ENCODE peak calls at places on chromosomes 5 and 9, in four cellular contexts. E, R, K and V are unnamed samples.

GRCh38 chr5:179452356-179453230 is 97.8 kb upstream of the RUFY1 start:
- DNase-seq in E (no peak), R (no peak), K (no peak), V (no peak)

GRCh38 chr9:23324511-23324910 is 501.5 kb downstream of the ELAVL2 start:
- DNase-seq in E (no peak), R (no peak), K (no peak), V (no peak)

GRCh38 chr9:83119873-83120272 is 56.9 kb upstream of the RASEF start:
- DNase-seq in E (no peak), R (no peak), K (no peak), V (no peak)

GRCh38 chr9:70411930-70412677 is 2.4 kb downstream of the KLF9 start:
- DNase-seq in E (peak; percentile 76), R (peak; percentile 77), K (peak; percentile 69), V (peak; percentile 87)

GRCh38 chr5:172059661-172060100 is 53.2 kb upstream of the FBXW11 start:
- DNase-seq in E (no peak), R (no peak), K (peak; percentile 35), V (no peak)

GRCh38 chr9:76150016-76150415 is 244.2 kb downstream of the RFK start:
- DNase-seq in E (no peak), R (no peak), K (no peak), V (no peak)

GRCh38 chr5:15116996-15117395 is 245.4 kb upstream of the ANKH start:
- DNase-seq in E (no peak), R (no peak), K (no peak), V (no peak)

GRCh38 chr9:93038918-93039317 is 19.6 kb upstream of the SUSD3 start:
- DNase-seq in E (no peak), R (no peak), K (no peak), V (no peak)

GRCh38 chr9:36991516-36992134 is 42.4 kb downstream of the PAX5 start:
- DNase-seq in E (no peak), R (no peak), K (peak; percentile 16), V (peak; percentile 24)

DNA sequence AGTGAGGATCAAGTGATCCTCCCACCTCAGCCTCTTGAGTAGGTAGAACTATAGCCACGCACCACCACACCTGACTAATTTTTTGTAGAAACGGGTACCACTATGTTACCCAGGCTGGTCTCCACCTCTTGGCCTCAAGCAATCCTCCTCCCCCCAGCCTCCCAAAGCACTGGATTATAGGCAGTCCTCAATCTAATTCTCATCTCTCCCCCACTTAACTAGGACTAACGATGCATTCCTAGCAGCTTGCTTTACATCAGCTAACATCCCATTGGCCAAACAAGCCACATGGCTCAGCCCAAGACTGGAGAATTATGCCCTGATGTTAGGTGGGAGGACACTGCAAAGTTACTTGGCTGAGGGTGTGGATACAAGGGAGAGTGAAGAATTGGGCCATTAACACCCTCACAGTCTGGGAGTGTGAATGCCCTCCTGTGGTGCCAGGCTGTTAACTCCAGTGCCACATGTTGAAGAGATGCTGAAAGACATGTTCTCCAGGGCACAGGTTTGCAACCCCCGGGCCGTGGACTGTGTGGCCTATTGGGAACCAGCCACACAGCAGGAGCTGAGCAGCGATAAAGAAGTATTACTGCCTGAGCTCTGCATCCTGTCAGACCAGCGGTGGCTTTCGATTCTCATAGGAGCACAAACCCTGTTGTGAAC is 5.3 kb upstream of the ZNF367 start:
- DNase-seq in E (no peak), R (no peak), K (no peak), V (no peak)
- H3K27ac ChIP-seq in E (no peak overlapping the region), R (peak overlapping the region; percentile 37), K (no peak overlapping the region), V (no peak overlapping the region)

DNA sequence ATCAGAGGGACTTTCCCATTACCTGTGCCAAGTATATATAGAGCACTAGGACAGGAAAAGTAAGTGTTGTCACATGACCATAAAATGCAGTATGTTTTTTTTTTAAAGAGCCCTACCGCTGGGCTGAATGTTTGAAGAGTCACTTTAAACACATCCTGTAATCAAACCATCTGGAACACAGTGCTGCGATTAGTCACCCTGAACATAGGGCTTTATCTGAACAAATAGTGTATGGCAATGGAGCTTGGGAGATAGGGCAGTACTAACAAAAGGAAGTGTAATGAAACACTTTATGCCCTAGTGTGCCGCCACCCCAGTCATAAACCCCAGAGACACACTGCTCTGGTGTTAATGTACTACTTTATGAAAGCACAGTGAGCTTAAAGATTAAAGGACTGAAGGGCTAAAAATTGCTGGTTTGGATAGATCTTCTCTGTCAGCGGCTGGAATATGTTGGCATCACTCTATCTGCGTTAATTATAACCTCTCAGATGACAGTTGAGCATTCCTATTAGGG is 90.4 kb downstream of the ZNF608 start:
- DNase-seq in E (peak; percentile 69), R (no peak), K (peak; percentile 97), V (peak; percentile 81)
- H3K4me1 ChIP-seq in E (peaks cover 84% of the 10 kb centered on the region), R (peaks cover 77% of the 10 kb centered on the region), K (peaks cover 65% of the 10 kb centered on the region), V (peaks cover 30% of the 10 kb centered on the region)

DNA sequence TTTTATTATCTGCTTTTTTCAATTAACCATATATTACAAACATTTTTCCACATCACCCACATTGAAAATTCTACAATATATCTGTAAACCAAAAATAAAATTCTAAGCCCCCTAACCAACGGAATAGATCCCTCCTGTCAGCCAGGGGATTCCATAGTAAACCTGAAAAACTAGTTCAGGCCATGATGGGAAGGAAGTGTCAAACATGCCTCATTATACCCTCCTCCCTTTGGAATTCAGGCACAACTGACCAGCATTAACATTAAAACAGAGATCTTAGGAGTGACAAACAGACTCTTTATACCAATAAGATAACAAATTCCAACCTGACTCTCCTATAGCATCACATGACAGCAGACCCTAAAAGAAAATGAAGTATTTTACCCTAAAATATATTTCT is 113.7 kb upstream of the DMRT1 start:
- DNase-seq in E (no peak), R (no peak), K (no peak), V (no peak)
- H3K27ac ChIP-seq in E (peak overlapping the region; percentile 37), R (peak overlapping the region; percentile 32), K (no peak overlapping the region), V (no peak overlapping the region)

GRCh38 chr9:14277202-14277601 is 36.7 kb downstream of the NFIB start:
- DNase-seq in E (peak; percentile 41), R (peak; percentile 27), K (peak; percentile 74), V (no peak)
- H3K4me1 ChIP-seq in E (peaks cover 66% of the 10 kb centered on the region), R (peaks cover 100% of the 10 kb centered on the region), K (peaks cover 76% of the 10 kb centered on the region), V (no peaks in the 10 kb centered on the region)

GRCh38 chr9:111877420-111877819 is 19.2 kb upstream of the UGCG start:
- DNase-seq in E (no peak), R (no peak), K (no peak), V (no peak)

GRCh38 chr9:111876179-111876578 is 20.4 kb upstream of the UGCG start:
- DNase-seq in E (no peak), R (no peak), K (no peak), V (no peak)

GRCh38 chr9:111873901-111874300 is 22.7 kb upstream of the UGCG start:
- DNase-seq in E (no peak), R (no peak), K (no peak), V (no peak)

GRCh38 chr9:111872886-111873285 is 23.7 kb upstream of the UGCG start:
- DNase-seq in E (no peak), R (no peak), K (no peak), V (no peak)

GRCh38 chr9:111874500-111874899 is 22.1 kb upstream of the UGCG start:
- DNase-seq in E (no peak), R (no peak), K (no peak), V (no peak)
- H3K27ac ChIP-seq in E (no peak overlapping the region), R (no peak overlapping the region), K (no peak overlapping the region), V (no peak overlapping the region)

GRCh38 chr9:38393128-38393809 is 767 bp downstream of the ALDH1B1 start:
- DNase-seq in E (no peak), R (no peak), K (no peak), V (no peak)

GRCh38 chr9:38390442-38390841 is 2.1 kb upstream of the ALDH1B1 start:
- DNase-seq in E (no peak), R (no peak), K (no peak), V (no peak)

GRCh38 chr9:38390851-38391250 is 1.7 kb upstream of the ALDH1B1 start:
- DNase-seq in E (no peak), R (no peak), K (no peak), V (no peak)

GRCh38 chr9:38392235-38393127 is at the start of gene ALDH1B1:
- DNase-seq in E (peak; percentile 90), R (peak; percentile 86), K (peak; percentile 89), V (peak; percentile 90)

GRCh38 chr9:38391278-38392118 is 1.0 kb upstream of the ALDH1B1 start:
- DNase-seq in E (no peak), R (no peak), K (no peak), V (no peak)
- H3K4me1 ChIP-seq in E (peaks cover 33% of the 10 kb centered on the region), R (peaks cover 21% of the 10 kb centered on the region), K (peaks cover 7% of the 10 kb centered on the region), V (no peaks in the 10 kb centered on the region)

GRCh38 chr9:91443321-91443993 is 19.8 kb upstream of the NFIL3 start:
- DNase-seq in E (no peak), R (no peak), K (no peak), V (no peak)
- H3K27ac ChIP-seq in E (no peak overlapping the region), R (no peak overlapping the region), K (no peak overlapping the region), V (no peak overlapping the region)

GRCh38 chr9:124261787-124262595 is 4.2 kb downstream of the NEK6 start:
- DNase-seq in E (no peak), R (no peak), K (peak; percentile 16), V (no peak)
- H3K4me1 ChIP-seq in E (peaks cover 62% of the 10 kb centered on the region), R (peaks cover 78% of the 10 kb centered on the region), K (peaks cover 62% of the 10 kb centered on the region), V (peaks cover 22% of the 10 kb centered on the region)

GRCh38 chr5:82365744-82366228 is 87.6 kb upstream of the RPS23 start:
- DNase-seq in E (no peak), R (no peak), K (no peak), V (no peak)
- H3K27ac ChIP-seq in E (no peak overlapping the region), R (no peak overlapping the region), K (no peak overlapping the region), V (no peak overlapping the region)